ENCODE peak calls at places on chromosomes 13 and 19, in ten cellular contexts. E, A, U, L, K, X, R, F, S and I are unnamed samples.

GRCh38 chr13:50104493-50104892 is 89.2 kb downstream of the KCNRG start:
- DNase-seq in E (no peak), A (no peak), U (no peak), L (no peak), K (peak), X (no peak), R (no peak), F (peak), S (no peak), I (no peak)

GRCh38 chr13:111944171-111944583 is 122.8 kb upstream of the SOX1 start:
- DNase-seq in E (no peak), A (no peak), U (no peak), L (no peak), K (no peak), X (no peak), R (no peak), F (no peak), S (no peak), I (no peak)

GRCh38 chr13:19305434-19305833 is 123.8 kb upstream of the TUBA3C start:
- DNase-seq in E (no peak), A (no peak), U (no peak), L (no peak), K (no peak), X (no peak), R (no peak), F (no peak), S (no peak), I (no peak)

GRCh38 chr13:109900320-109900719 is 113.9 kb upstream of the IRS2 start:
- DNase-seq in E (no peak), A (peak), U (no peak), L (no peak), K (no peak), X (no peak), R (no peak), F (no peak), S (no peak), I (no peak)

GRCh38 chr13:50599046-50599445 is 244.4 kb downstream of the DLEU7 start:
- DNase-seq in E (no peak), A (no peak), U (no peak), L (no peak), K (no peak), X (no peak), R (no peak), F (no peak), S (no peak), I (no peak)

GRCh38 chr19:34837262-34837661 is 64.2 kb upstream of the ZNF599 start:
- DNase-seq in E (no peak), A (no peak), U (no peak), L (no peak), K (no peak), X (no peak), R (no peak), F (no peak), S (peak), I (no peak)

GRCh38 chr13:47484564-47484963 is 516.5 kb downstream of the SUCLA2 start:
- DNase-seq in E (no peak), A (no peak), U (no peak), L (no peak), K (peak), X (no peak), R (peak), F (peak), S (no peak), I (peak)

GRCh38 chr13:26459276-26460131 is 98.0 kb upstream of the WASF3 start:
- DNase-seq in E (peak), A (no peak), U (no peak), L (no peak), K (no peak), X (no peak), R (no peak), F (peak), S (no peak), I (peak)

GRCh38 chr19:44539236-44539819 is 9.9 kb upstream of the CEACAM20 start:
- DNase-seq in E (no peak), A (no peak), U (no peak), L (no peak), K (peak), X (no peak), R (no peak), F (peak), S (no peak), I (peak)

GRCh38 chr19:53908106-53908932 is 759 bp upstream of the CACNG7 start:
- DNase-seq in E (peak), A (peak), U (no peak), L (no peak), K (peak), X (no peak), R (no peak), F (peak), S (peak), I (peak)

GRCh38 chr13:23673354-23673753 is 103.1 kb downstream of the TNFRSF19 start:
- DNase-seq in E (no peak), A (no peak), U (no peak), L (no peak), K (peak), X (no peak), R (peak), F (peak), S (no peak), I (peak)

GRCh38 chr13:42959615-42960014 is 32.4 kb downstream of the EPSTI1 start:
- DNase-seq in E (no peak), A (no peak), U (no peak), L (no peak), K (no peak), X (no peak), R (no peak), F (no peak), S (no peak), I (no peak)

GRCh38 chr19:5637971-5638370 is 15.1 kb downstream of the SAFB start:
- DNase-seq in E (no peak), A (no peak), U (no peak), L (no peak), K (peak), X (no peak), R (no peak), F (no peak), S (no peak), I (no peak)

GRCh38 chr13:36549771-36550170 is 117.5 kb downstream of the CCNA1 start:
- DNase-seq in E (no peak), A (no peak), U (no peak), L (no peak), K (no peak), X (no peak), R (no peak), F (no peak), S (no peak), I (peak)

GRCh38 chr19:48117515-48118330 is 7.1 kb upstream of the PLA2G4C start:
- DNase-seq in E (no peak), A (peak), U (no peak), L (no peak), K (no peak), X (no peak), R (no peak), F (no peak), S (no peak), I (no peak)

GRCh38 chr19:35144600-35145436 is 1.8 kb downstream of the FXYD7 start:
- DNase-seq in E (peak), A (peak), U (peak), L (no peak), K (no peak), X (no peak), R (no peak), F (peak), S (no peak), I (no peak)

GRCh38 chr19:47765522-47766358 is 12.8 kb upstream of the SELENOW start:
- DNase-seq in E (peak), A (peak), U (no peak), L (no peak), K (peak), X (no peak), R (no peak), F (peak), S (peak), I (peak)

GRCh38 chr19:57665261-57665806 is 3.4 kb upstream of the ZSCAN4 start:
- DNase-seq in E (no peak), A (no peak), U (peak), L (no peak), K (no peak), X (no peak), R (no peak), F (no peak), S (no peak), I (no peak)

GRCh38 chr19:16541526-16542044 is 652 bp downstream of the CHERP start:
- DNase-seq in E (no peak), A (peak), U (no peak), L (no peak), K (peak), X (no peak), R (no peak), F (peak), S (no peak), I (peak)

GRCh38 chr19:7605490-7606222 is 10.0 kb downstream of the CAMSAP3 start:
- DNase-seq in E (peak), A (peak), U (no peak), L (no peak), K (no peak), X (no peak), R (no peak), F (peak), S (peak), I (peak)

GRCh38 chr19:41886761-41887710 is 4.1 kb downstream of the ARHGEF1 start:
- DNase-seq in E (no peak), A (no peak), U (no peak), L (no peak), K (no peak), X (no peak), R (no peak), F (peak), S (no peak), I (no peak)

GRCh38 chr19:55048446-55048845 is 10.4 kb upstream of the GP6 start:
- DNase-seq in E (no peak), A (no peak), U (no peak), L (no peak), K (no peak), X (no peak), R (no peak), F (no peak), S (no peak), I (no peak)

GRCh38 chr19:40754611-40755247 is 3.7 kb downstream of the SNRPA start:
- DNase-seq in E (no peak), A (no peak), U (no peak), L (no peak), K (peak), X (no peak), R (no peak), F (peak), S (no peak), I (peak)

GRCh38 chr13:30565658-30566057 is 52.1 kb upstream of the USPL1 start:
- DNase-seq in E (no peak), A (no peak), U (no peak), L (no peak), K (no peak), X (no peak), R (no peak), F (no peak), S (no peak), I (no peak)

GRCh38 chr19:47518139-47518538 is 3.3 kb upstream of the NAPA start:
- DNase-seq in E (no peak), A (no peak), U (no peak), L (no peak), K (no peak), X (no peak), R (no peak), F (peak), S (no peak), I (no peak)

GRCh38 chr19:16324064-16324383 is 602 bp upstream of the KLF2 start:
- DNase-seq in E (no peak), A (no peak), U (no peak), L (no peak), K (no peak), X (no peak), R (no peak), F (no peak), S (no peak), I (no peak)

GRCh38 chr13:83221813-83222241 is 660.4 kb downstream of the SLITRK1 start:
- DNase-seq in E (no peak), A (no peak), U (no peak), L (no peak), K (peak), X (no peak), R (peak), F (peak), S (no peak), I (peak)

GRCh38 chr19:39078436-39079200 is 5.5 kb upstream of the ACP7 start:
- DNase-seq in E (peak), A (no peak), U (no peak), L (no peak), K (peak), X (no peak), R (peak), F (peak), S (no peak), I (peak)

GRCh38 chr13:64453831-64454230 is 2776.3 kb downstream of the PCDH9 start:
- DNase-seq in E (no peak), A (no peak), U (no peak), L (no peak), K (peak), X (no peak), R (no peak), F (no peak), S (no peak), I (no peak)

GRCh38 chr13:78657699-78658629 is 991 bp downstream of the OBI1 start:
- DNase-seq in E (no peak), A (peak), U (no peak), L (no peak), K (peak), X (no peak), R (no peak), F (peak), S (no peak), I (peak)

GRCh38 chr13:69389899-69390298 is 717.7 kb upstream of the ATXN8OS start:
- DNase-seq in E (no peak), A (no peak), U (no peak), L (no peak), K (no peak), X (no peak), R (no peak), F (peak), S (no peak), I (peak)

GRCh38 chr13:111572956-111573355 is 252.5 kb downstream of the TEX29 start:
- DNase-seq in E (no peak), A (no peak), U (no peak), L (no peak), K (no peak), X (no peak), R (no peak), F (no peak), S (no peak), I (no peak)

GRCh38 chr13:28376604-28377003 is 118.3 kb downstream of the FLT1 start:
- DNase-seq in E (no peak), A (no peak), U (no peak), L (no peak), K (no peak), X (no peak), R (no peak), F (no peak), S (no peak), I (no peak)

GRCh38 chr19:6236310-6237291 is 43.2 kb downstream of the MLLT1 start:
- DNase-seq in E (peak), A (no peak), U (peak), L (no peak), K (no peak), X (no peak), R (no peak), F (peak), S (no peak), I (no peak)

GRCh38 chr13:99124695-99125334 is 75.8 kb upstream of the UBAC2 start:
- DNase-seq in E (peak), A (no peak), U (no peak), L (no peak), K (peak), X (no peak), R (peak), F (peak), S (no peak), I (peak)

GRCh38 chr19:8355631-8356402 is 8.1 kb upstream of the ANGPTL4 start:
- DNase-seq in E (peak), A (no peak), U (no peak), L (no peak), K (peak), X (no peak), R (peak), F (peak), S (peak), I (peak)

GRCh38 chr13:97109841-97110492 is 112.2 kb upstream of the MBNL2 start:
- DNase-seq in E (peak), A (peak), U (peak), L (peak), K (peak), X (no peak), R (peak), F (peak), S (peak), I (peak)

GRCh38 chr19:22617614-22618325 is 16.4 kb upstream of the ZNF492 start:
- DNase-seq in E (no peak), A (no peak), U (peak), L (no peak), K (no peak), X (no peak), R (no peak), F (no peak), S (peak), I (no peak)

DNA sequence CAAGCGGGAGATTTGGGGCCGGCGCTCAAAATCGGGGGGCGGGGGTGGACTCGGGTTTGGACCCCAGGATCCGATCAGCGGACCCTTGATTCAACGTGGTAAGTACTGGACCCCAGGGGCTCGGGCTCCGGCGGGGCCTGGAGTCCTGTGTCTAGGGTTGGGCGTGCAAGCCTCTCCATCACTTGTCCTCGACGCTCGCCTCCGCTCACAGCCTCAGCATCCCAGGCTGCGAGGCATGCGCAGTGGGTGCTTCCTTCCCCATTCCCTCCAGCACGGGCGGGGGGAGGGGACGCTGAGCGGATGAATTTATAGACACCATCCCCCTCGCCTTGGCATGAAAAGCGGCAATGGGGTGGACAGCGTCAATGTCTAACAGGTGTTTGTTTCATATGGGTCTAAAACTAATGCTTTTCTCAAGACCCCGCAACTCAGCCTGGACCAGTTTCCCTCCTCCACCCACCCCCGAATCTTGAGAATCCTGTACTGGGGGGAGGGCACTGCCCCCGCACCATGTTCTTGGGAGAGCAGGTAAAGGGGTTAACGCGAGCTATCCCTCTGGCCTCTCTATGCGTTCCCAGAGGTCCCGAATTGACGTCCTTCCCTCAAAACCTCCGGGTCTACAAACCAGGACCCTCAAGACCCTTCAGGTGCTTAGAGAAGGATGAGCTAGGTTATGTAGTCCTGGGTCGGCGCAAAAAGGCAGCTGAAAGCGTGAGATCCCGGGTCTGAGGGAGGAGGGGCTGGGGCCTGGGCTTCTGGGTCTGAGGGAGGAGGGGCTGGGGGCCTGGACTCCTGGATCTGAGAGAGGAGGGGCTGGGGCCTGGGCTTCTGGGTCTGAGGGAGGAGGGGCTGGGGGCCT is 556 bp downstream of the CPT1C start:
- DNase-seq in E (no peak), A (peak), U (no peak), L (no peak), K (peak), X (no peak), R (no peak), F (peak), S (peak), I (peak)
- H3K4me3 ChIP-seq in E (no peak), A (peak), U (no peak), L (peak), K (peak), X (peak), R (peak), F (peak), S (peak), I (peak)

GRCh38 chr13:51781246-51782022 is 22.5 kb downstream of the DHRS12 start:
- DNase-seq in E (no peak), A (peak), U (no peak), L (no peak), K (no peak), X (no peak), R (no peak), F (peak), S (peak), I (no peak)
- TF ChIP-seq CTCF in E (peak), A (peak), U (no peak), L (no peak), K (peak), X (peak), R (peak), F (peak), S (no peak), I (peak)

GRCh38 chr13:32284927-32285632 is 30.1 kb downstream of the ZAR1L start:
- DNase-seq in E (peak), A (no peak), U (peak), L (no peak), K (peak), X (no peak), R (peak), F (peak), S (peak), I (peak)
- H3K4me3 ChIP-seq in E (no peak), A (no peak), U (no peak), L (no peak), K (no peak), X (no peak), R (no peak), F (no peak), S (no peak), I (no peak)

DNA sequence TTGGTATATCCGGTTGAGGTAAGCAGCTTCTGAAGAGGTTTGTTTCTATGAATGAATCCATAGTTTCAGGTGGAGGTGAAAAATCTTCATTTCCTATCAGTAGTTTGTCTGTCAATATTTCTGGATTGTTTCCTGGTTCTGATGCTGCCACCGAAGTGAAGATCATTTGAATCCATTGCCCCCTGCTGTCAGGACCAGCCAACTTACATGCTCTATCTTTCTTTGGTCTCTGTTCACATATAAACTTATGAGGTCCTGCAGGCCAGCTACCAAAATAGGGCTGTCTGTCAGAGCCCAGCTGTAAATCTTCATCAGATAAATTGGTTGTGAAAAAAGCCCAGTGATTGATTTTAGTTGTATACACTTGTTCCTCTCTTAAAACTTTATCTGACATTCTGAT is 15.2 kb upstream of the N4BP2L1 start:
- DNase-seq in E (no peak), A (no peak), U (no peak), L (no peak), K (peak), X (peak), R (no peak), F (peak), S (peak), I (peak)
- TF ChIP-seq CTCF in E (peak), A (no peak), U (no peak), L (peak), K (peak), X (peak), R (peak), F (peak), S (no peak), I (peak)

GRCh38 chr19:3179739-3180293 is 1.2 kb downstream of the S1PR4 start:
- DNase-seq in E (no peak), A (no peak), U (no peak), L (no peak), K (no peak), X (no peak), R (no peak), F (no peak), S (no peak), I (no peak)
- H3K4me3 ChIP-seq in E (no peak), A (no peak), U (no peak), L (peak), K (no peak), X (peak), R (no peak), F (no peak), S (no peak), I (no peak)

GRCh38 chr19:2199215-2199614 is 35.5 kb downstream of the DOT1L start:
- DNase-seq in E (no peak), A (peak), U (no peak), L (no peak), K (no peak), X (no peak), R (no peak), F (no peak), S (no peak), I (no peak)
- TF ChIP-seq CTCF in E (no peak), A (peak), U (no peak), L (peak), K (no peak), X (no peak), R (peak), F (no peak), S (no peak), I (no peak)

DNA sequence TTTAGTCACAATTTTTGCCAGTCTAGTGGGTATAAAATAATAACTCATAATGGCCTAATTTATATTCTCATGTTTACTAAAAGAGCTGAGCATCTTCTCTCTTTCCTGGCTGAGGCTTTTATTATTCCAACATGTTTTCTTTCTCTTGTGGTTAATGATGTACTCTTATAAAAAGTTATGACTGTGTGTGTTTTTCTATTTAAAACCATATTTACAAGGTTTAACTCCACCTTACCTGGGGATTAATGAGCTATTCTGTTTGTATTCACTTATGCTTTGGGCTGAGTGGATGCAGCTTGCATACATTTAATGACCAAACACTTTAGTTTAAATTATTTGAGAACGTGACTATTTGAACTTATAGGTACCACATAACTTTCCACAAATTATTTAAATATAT is 1365.7 kb upstream of the SLC10A2 start:
- DNase-seq in E (no peak), A (no peak), U (no peak), L (no peak), K (no peak), X (no peak), R (no peak), F (no peak), S (no peak), I (no peak)
- H3K4me3 ChIP-seq in E (no peak), A (no peak), U (no peak), L (no peak), K (no peak), X (no peak), R (no peak), F (no peak), S (no peak), I (no peak)